ENCODE peak calls at places on chromosomes 12 and 14, in eight cellular contexts. M is epithelial cell of esophagus; W is astrocyte of the spinal cord; D is PC-9; P is adrenal gland; C is CD8-positive, alpha-beta memory T cell; H is ovary; T is GM23248. U is an unnamed sample.

GRCh38 chr14:22819191-22819988 is 4.2 kb upstream of the SLC7A7 start:
- DNase-seq in M (no peak), W (peak; percentile 80), D (peak; percentile 46), P (no peak), C (no peak), H (no peak), T (peak; percentile 84), U (peak; percentile 63)

GRCh38 chr12:110966081-110966760 is 45.8 kb upstream of the MYL2 start:
- DNase-seq in M (no peak), W (no peak), D (no peak), P (no peak), C (no peak), H (no peak), T (peak; percentile 10), U (peak; percentile 22)

GRCh38 chr12:89893972-89894706 is 185.5 kb upstream of the ATP2B1 start:
- DNase-seq in M (peak; percentile 48), W (peak; percentile 35), D (no peak), P (no peak), C (no peak), H (no peak), T (peak; percentile 55), U (peak; percentile 29)

GRCh38 chr12:31491395-31491794 is 99.5 kb downstream of the DENND5B start:
- DNase-seq in M (peak; percentile 15), W (no peak), D (no peak), P (no peak), C (no peak), H (no peak), T (no peak), U (no peak)

GRCh38 chr12:121957831-121958515 is 39.6 kb downstream of the CFAP251 start:
- DNase-seq in M (no peak), W (no peak), D (no peak), P (no peak), C (no peak), H (no peak), T (no peak), U (no peak)

GRCh38 chr12:11228268-11228879 is 41.1 kb downstream of the PRB3 start:
- DNase-seq in M (peak; percentile 72), W (peak; percentile 54), D (peak; percentile 42), P (peak; percentile 65), C (peak; percentile 7), H (no peak), T (peak; percentile 65), U (peak; percentile 31)

GRCh38 chr14:101781240-101782061 is 19.9 kb downstream of the PPP2R5C start:
- DNase-seq in M (peak; percentile 22), W (no peak), D (no peak), P (peak; percentile 37), C (peak; percentile 35), H (no peak), T (peak; percentile 62), U (peak; percentile 12)

GRCh38 chr12:3593906-3594305 is 102.9 kb downstream of the PRMT8 start:
- DNase-seq in M (no peak), W (no peak), D (no peak), P (no peak), C (no peak), H (no peak), T (no peak), U (no peak)

GRCh38 chr14:22824711-22825359 is 4.9 kb upstream of the MRPL52 start:
- DNase-seq in M (peak; percentile 91), W (peak; percentile 98), D (peak; percentile 53), P (no peak), C (no peak), H (no peak), T (peak; percentile 97), U (peak; percentile 98)

GRCh38 chr12:92546826-92547348 is 155.9 kb upstream of the PLEKHG7 start:
- DNase-seq in M (no peak), W (no peak), D (no peak), P (no peak), C (no peak), H (no peak), T (no peak), U (no peak)

GRCh38 chr12:121801601-121802484 is 2.0 kb upstream of the SETD1B start:
- DNase-seq in M (peak; percentile 45), W (peak; percentile 67), D (no peak), P (no peak), C (peak; percentile 94), H (no peak), T (peak; percentile 56), U (peak; percentile 47)

GRCh38 chr14:69505338-69506240 is 21.1 kb downstream of the PLEKHD1 start:
- DNase-seq in M (no peak), W (no peak), D (peak; percentile 25), P (no peak), C (no peak), H (no peak), T (no peak), U (no peak)

GRCh38 chr12:131494741-131495524 is 216.0 kb upstream of the SFSWAP start:
- DNase-seq in M (no peak), W (no peak), D (no peak), P (no peak), C (no peak), H (no peak), T (no peak), U (no peak)

GRCh38 chr12:8773456-8773855 is 49.0 kb upstream of the A2ML1 start:
- DNase-seq in M (no peak), W (no peak), D (no peak), P (no peak), C (no peak), H (no peak), T (no peak), U (no peak)

GRCh38 chr12:111414711-111415252 is 9.1 kb downstream of the SH2B3 start:
- DNase-seq in M (no peak), W (no peak), D (no peak), P (no peak), C (no peak), H (no peak), T (no peak), U (no peak)

GRCh38 chr12:27296674-27297073 is 36.0 kb upstream of the BMAL2 start:
- DNase-seq in M (no peak), W (no peak), D (no peak), P (no peak), C (no peak), H (no peak), T (no peak), U (no peak)

GRCh38 chr14:63692309-63693020 is 35.4 kb downstream of the SGPP1 start:
- DNase-seq in M (no peak), W (no peak), D (no peak), P (no peak), C (no peak), H (no peak), T (peak; percentile 10), U (no peak)

GRCh38 chr12:22744197-22744596 is 119.2 kb downstream of the ETNK1 start:
- DNase-seq in M (no peak), W (no peak), D (no peak), P (no peak), C (no peak), H (no peak), T (no peak), U (no peak)

GRCh38 chr12:126191949-126192348 is 1126.7 kb downstream of the AACS start:
- DNase-seq in M (no peak), W (no peak), D (no peak), P (no peak), C (no peak), H (no peak), T (no peak), U (no peak)
- H3K4me3 ChIP-seq in M (no peak overlapping the region), W (peak overlapping the region; percentile 43), D (no peak overlapping the region), P (no peak overlapping the region), C (no peak overlapping the region), H (no peak overlapping the region), T (no peak overlapping the region), U (no peak overlapping the region)

GRCh38 chr12:95546491-95546813 is 4.8 kb downstream of the USP44 start:
- DNase-seq in M (no peak), W (no peak), D (no peak), P (no peak), C (no peak), H (no peak), T (no peak), U (no peak)
- H3K4me3 ChIP-seq in M (no peak overlapping the region), W (no peak overlapping the region), D (no peak overlapping the region), P (no peak overlapping the region), C (no peak overlapping the region), H (no peak overlapping the region), T (no peak overlapping the region), U (no peak overlapping the region)

DNA sequence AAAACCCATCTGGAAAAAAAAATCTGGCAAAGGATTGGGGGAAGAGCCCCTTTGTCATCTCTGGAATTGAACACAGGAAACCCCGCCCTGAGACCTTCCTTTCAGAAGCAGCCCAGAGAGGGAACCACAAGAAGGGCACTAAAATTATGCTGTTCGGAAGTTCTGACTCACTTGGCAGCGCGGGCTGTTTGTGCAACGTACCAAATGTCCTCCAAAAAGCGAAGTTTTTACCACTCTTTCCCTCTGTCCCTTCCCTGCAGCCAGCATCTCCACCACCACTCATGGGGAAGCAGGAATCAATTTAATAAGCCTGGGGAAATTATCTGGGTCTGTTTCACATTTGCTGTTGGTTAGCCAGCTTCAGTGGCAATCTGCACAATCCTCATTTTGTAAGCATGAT is 3.2 kb upstream of the SYNE3 start:
- DNase-seq in M (peak; percentile 58), W (peak; percentile 81), D (no peak), P (peak; percentile 88), C (peak; percentile 61), H (peak; percentile 63), T (peak; percentile 97), U (peak; percentile 90)
- H3K4me3 ChIP-seq in M (no peak overlapping the region), W (no peak overlapping the region), D (no peak overlapping the region), P (no peak overlapping the region), C (peak overlapping the region; percentile 35), H (no peak overlapping the region), T (peak overlapping the region; percentile 19), U (no peak overlapping the region)

GRCh38 chr12:49110191-49111155 is at the start of gene LMBR1L:
- DNase-seq in M (peak; percentile 99), W (peak; percentile 98), D (peak; percentile 95), P (peak; percentile 98), C (peak; percentile 97), H (peak; percentile 95), T (peak; percentile 100), U (peak; percentile 98)
- H3K4me3 ChIP-seq in M (peak within 1 kb of the TSS; percentile 83), W (peak within 1 kb of the TSS; percentile 94), D (peak within 1 kb of the TSS; percentile 92), P (peak within 1 kb of the TSS; percentile 73), C (peak within 1 kb of the TSS; percentile 93), H (peak within 1 kb of the TSS; percentile 95), T (peak within 1 kb of the TSS; percentile 85), U (peak within 1 kb of the TSS; percentile 82)

DNA sequence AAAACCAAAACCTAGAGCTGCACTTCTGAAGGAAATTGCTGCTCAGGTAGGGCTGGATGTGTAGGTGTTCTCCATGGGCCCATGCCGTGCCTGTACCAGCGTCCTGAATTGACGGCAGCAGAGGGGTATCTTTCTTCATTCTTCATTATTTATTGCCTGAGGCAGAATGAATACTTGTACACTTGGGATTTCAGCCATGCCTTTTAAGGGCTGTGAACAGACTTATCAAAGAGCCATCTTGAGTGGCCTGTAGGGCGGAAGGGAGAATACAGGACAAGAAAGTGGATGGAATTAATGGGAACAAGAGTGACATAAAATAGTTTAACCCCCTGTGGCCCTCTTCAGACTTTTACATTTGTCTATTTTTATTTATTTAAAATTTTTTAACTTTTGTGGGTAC is 61.4 kb downstream of the RASSF3 start:
- DNase-seq in M (no peak), W (no peak), D (peak; percentile 25), P (no peak), C (no peak), H (no peak), T (no peak), U (no peak)
- H3K4me3 ChIP-seq in M (no peak overlapping the region), W (no peak overlapping the region), D (no peak overlapping the region), P (no peak overlapping the region), C (peak overlapping the region; percentile 66), H (no peak overlapping the region), T (no peak overlapping the region), U (no peak overlapping the region)

GRCh38 chr12:65845751-65846537 is 21.7 kb downstream of the HMGA2 start:
- DNase-seq in M (peak; percentile 76), W (no peak), D (no peak), P (no peak), C (no peak), H (no peak), T (no peak), U (no peak)
- H3K4me3 ChIP-seq in M (no peak overlapping the region), W (no peak overlapping the region), D (no peak overlapping the region), P (no peak overlapping the region), C (no peak overlapping the region), H (no peak overlapping the region), T (no peak overlapping the region), U (no peak overlapping the region)